ENCODE peak calls at places on chromosome 1, in four cellular contexts. One of them, this sample, is unnamed.

GRCh38 chr1:176897350-176898236 is 266.9 kb downstream of the ASTN1 start:
- DNase-seq in GM12878: no peak
- DNase-seq in K562: peak; percentile 92
- DNase-seq in HepG2: peak; percentile 56
- DNase-seq in this sample: peak; percentile 81

GRCh38 chr1:167911413-167911812 is 2.5 kb downstream of the ADCY10 start:
- DNase-seq in GM12878: no peak
- DNase-seq in K562: no peak
- DNase-seq in HepG2: no peak
- DNase-seq in this sample: no peak

GRCh38 chr1:145917595-145917994 is 922 bp downstream of the PEX11B start:
- DNase-seq in GM12878: no peak
- DNase-seq in K562: no peak
- DNase-seq in HepG2: no peak
- DNase-seq in this sample: no peak

GRCh38 chr1:38611661-38612211 is 247.8 kb downstream of the RRAGC start:
- DNase-seq in GM12878: no peak
- DNase-seq in K562: no peak
- DNase-seq in HepG2: no peak
- DNase-seq in this sample: no peak

GRCh38 chr1:7630378-7630777 is 140.7 kb upstream of the VAMP3 start:
- DNase-seq in GM12878: no peak
- DNase-seq in K562: no peak
- DNase-seq in HepG2: no peak
- DNase-seq in this sample: no peak

GRCh38 chr1:90176530-90176929 is 181.6 kb downstream of the ZNF326 start:
- DNase-seq in GM12878: no peak
- DNase-seq in K562: no peak
- DNase-seq in HepG2: no peak
- DNase-seq in this sample: no peak

GRCh38 chr1:9475061-9475627 is 64.1 kb upstream of the SLC25A33 start:
- DNase-seq in GM12878: no peak
- DNase-seq in K562: no peak
- DNase-seq in HepG2: no peak
- DNase-seq in this sample: no peak

GRCh38 chr1:93275634-93276295 is 69.9 kb upstream of the DR1 start:
- DNase-seq in GM12878: no peak
- DNase-seq in K562: no peak
- DNase-seq in HepG2: peak; percentile 86
- DNase-seq in this sample: no peak

GRCh38 chr1:1110561-1110971 is 5.3 kb downstream of the C1orf159 start:
- DNase-seq in GM12878: no peak
- DNase-seq in K562: no peak
- DNase-seq in HepG2: no peak
- DNase-seq in this sample: no peak

GRCh38 chr1:53080041-53080440 is 18.0 kb downstream of the PODN start:
- DNase-seq in GM12878: no peak
- DNase-seq in K562: no peak
- DNase-seq in HepG2: no peak
- DNase-seq in this sample: no peak

GRCh38 chr1:230879781-230880180 is 11.5 kb upstream of the C1orf198 start:
- DNase-seq in GM12878: no peak
- DNase-seq in K562: no peak
- DNase-seq in HepG2: no peak
- DNase-seq in this sample: no peak

GRCh38 chr1:943545-944340 is 15.3 kb downstream of the NOC2L start:
- DNase-seq in GM12878: no peak
- DNase-seq in K562: no peak
- DNase-seq in HepG2: no peak
- DNase-seq in this sample: no peak

GRCh38 chr1:61914823-61915482 is 172.7 kb downstream of the PATJ start:
- DNase-seq in GM12878: no peak
- DNase-seq in K562: no peak
- DNase-seq in HepG2: peak; percentile 96
- DNase-seq in this sample: no peak

GRCh38 chr1:211882391-211882790 is 51.8 kb upstream of the LPGAT1 start:
- DNase-seq in GM12878: no peak
- DNase-seq in K562: no peak
- DNase-seq in HepG2: no peak
- DNase-seq in this sample: no peak

GRCh38 chr1:167365360-167365759 is 144.7 kb downstream of the POU2F1 start:
- DNase-seq in GM12878: no peak
- DNase-seq in K562: no peak
- DNase-seq in HepG2: no peak
- DNase-seq in this sample: no peak

GRCh38 chr1:26861286-26861701 is 1.7 kb upstream of the SFN start:
- DNase-seq in GM12878: no peak
- DNase-seq in K562: no peak
- DNase-seq in HepG2: no peak
- DNase-seq in this sample: no peak

GRCh38 chr1:199545780-199546179 is 481.7 kb upstream of the NR5A2 start:
- DNase-seq in GM12878: no peak
- DNase-seq in K562: no peak
- DNase-seq in HepG2: no peak
- DNase-seq in this sample: peak; percentile 25

GRCh38 chr1:23577056-23577985 is 18.0 kb upstream of the ID3 start:
- DNase-seq in GM12878: peak; percentile 92
- DNase-seq in K562: peak; percentile 53
- DNase-seq in HepG2: peak; percentile 79
- DNase-seq in this sample: no peak

GRCh38 chr1:101013776-101014175 is 11.8 kb downstream of the DPH5 start:
- DNase-seq in GM12878: no peak
- DNase-seq in K562: no peak
- DNase-seq in HepG2: no peak
- DNase-seq in this sample: no peak

GRCh38 chr1:1574721-1575537 is at the start of gene SSU72:
- DNase-seq in GM12878: peak; percentile 35
- DNase-seq in K562: peak; percentile 93
- DNase-seq in HepG2: peak; percentile 76
- DNase-seq in this sample: peak; percentile 90

GRCh38 chr1:162018418-162018817 is 5.3 kb downstream of the OLFML2B start:
- DNase-seq in GM12878: no peak
- DNase-seq in K562: no peak
- DNase-seq in HepG2: no peak
- DNase-seq in this sample: no peak

GRCh38 chr1:35448344-35448801 is 108.8 kb downstream of the KIAA0319L start:
- DNase-seq in GM12878: no peak
- DNase-seq in K562: no peak
- DNase-seq in HepG2: peak; percentile 39
- DNase-seq in this sample: no peak

GRCh38 chr1:67673468-67674201 is 11.4 kb upstream of the GADD45A start:
- DNase-seq in GM12878: no peak
- DNase-seq in K562: no peak
- DNase-seq in HepG2: no peak
- DNase-seq in this sample: no peak

GRCh38 chr1:152185544-152186391 is 26.7 kb upstream of the RPTN start:
- DNase-seq in GM12878: no peak
- DNase-seq in K562: peak; percentile 58
- DNase-seq in HepG2: peak; percentile 53
- DNase-seq in this sample: peak; percentile 69

GRCh38 chr1:11797525-11798216 is 8.1 kb downstream of the MTHFR start:
- DNase-seq in GM12878: no peak
- DNase-seq in K562: peak; percentile 84
- DNase-seq in HepG2: no peak
- DNase-seq in this sample: no peak

GRCh38 chr1:212518188-212518951 is 85.7 kb downstream of the NENF start:
- DNase-seq in GM12878: no peak
- DNase-seq in K562: no peak
- DNase-seq in HepG2: peak; percentile 74
- DNase-seq in this sample: no peak

GRCh38 chr1:160539896-160540858 is 17.1 kb upstream of the SLAMF6 start:
- DNase-seq in GM12878: peak; percentile 95
- DNase-seq in K562: peak; percentile 92
- DNase-seq in HepG2: peak; percentile 9
- DNase-seq in this sample: no peak

GRCh38 chr1:209937996-209938959 is at the start of gene SYT14:
- DNase-seq in GM12878: no peak
- DNase-seq in K562: peak; percentile 13
- DNase-seq in HepG2: no peak
- DNase-seq in this sample: peak; percentile 81

GRCh38 chr1:41582004-41582325 is 97.5 kb upstream of the EDN2 start:
- DNase-seq in GM12878: no peak
- DNase-seq in K562: no peak
- DNase-seq in HepG2: no peak
- DNase-seq in this sample: no peak

GRCh38 chr1:41582351-41582750 is 97.9 kb upstream of the EDN2 start:
- DNase-seq in GM12878: no peak
- DNase-seq in K562: no peak
- DNase-seq in HepG2: no peak
- DNase-seq in this sample: no peak

GRCh38 chr1:41580520-41581172 is 96.2 kb upstream of the EDN2 start:
- DNase-seq in GM12878: no peak
- DNase-seq in K562: no peak
- DNase-seq in HepG2: no peak
- DNase-seq in this sample: no peak

GRCh38 chr1:41580021-41580420 is 95.5 kb upstream of the EDN2 start:
- DNase-seq in GM12878: no peak
- DNase-seq in K562: no peak
- DNase-seq in HepG2: no peak
- DNase-seq in this sample: no peak

DNA sequence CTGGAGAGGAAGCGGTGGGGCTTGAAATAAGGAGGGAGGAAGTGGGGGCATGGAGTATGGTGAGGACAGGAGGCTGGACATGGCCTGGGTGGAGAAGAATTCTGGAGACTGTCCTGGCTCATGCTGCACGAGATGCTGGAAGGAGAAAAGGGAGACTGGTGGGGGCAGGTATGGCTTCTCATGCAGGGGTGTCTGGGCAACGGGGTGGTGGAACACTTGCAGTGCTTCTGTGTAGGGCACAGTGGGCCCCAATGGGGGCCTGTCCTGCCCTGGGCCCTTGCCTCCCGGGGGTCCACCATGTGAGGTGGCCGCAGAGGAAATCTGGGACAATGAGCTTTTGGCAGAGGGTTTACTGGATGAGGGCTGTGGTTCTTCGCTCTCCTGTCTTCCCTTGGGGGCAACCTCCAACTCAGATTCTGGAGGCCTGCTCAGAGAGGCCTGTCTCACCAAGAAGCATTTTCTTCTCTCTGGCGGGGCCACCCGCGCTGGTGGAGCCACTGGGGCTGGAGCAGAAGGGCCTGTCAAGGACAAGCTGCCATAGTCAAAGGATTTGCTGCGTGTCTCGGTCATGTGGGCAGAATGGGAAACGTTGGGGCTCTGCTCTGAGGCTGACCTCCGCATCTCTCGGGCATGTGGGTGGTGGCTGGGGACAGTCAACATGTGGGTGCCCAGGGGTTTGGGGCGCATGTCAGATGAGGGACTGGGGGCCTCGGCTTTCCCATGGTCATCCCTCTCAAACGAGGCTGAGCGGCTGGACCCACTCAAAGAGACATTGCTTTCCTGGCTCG is 96.9 kb upstream of the EDN2 start:
- DNase-seq in GM12878: no peak
- DNase-seq in K562: no peak
- DNase-seq in HepG2: no peak
- DNase-seq in this sample: no peak
- TF ChIP-seq BHLHE40 in GM12878: no peak
- TF ChIP-seq BHLHE40 in K562: no peak
- TF ChIP-seq BHLHE40 in HepG2: no peak
- TF ChIP-seq BHLHE40 in this sample: no peak

GRCh38 chr1:29524285-29525065 is 288.2 kb downstream of the PTPRU start:
- DNase-seq in GM12878: no peak
- DNase-seq in K562: no peak
- DNase-seq in HepG2: no peak
- DNase-seq in this sample: no peak
- TF ChIP-seq TARDBP in GM12878: no peak
- TF ChIP-seq TARDBP in K562: no peak
- TF ChIP-seq TARDBP in HepG2: no peak
- TF ChIP-seq TARDBP in this sample: no peak

GRCh38 chr1:164261691-164262240 is 297.2 kb upstream of the PBX1 start:
- DNase-seq in GM12878: no peak
- DNase-seq in K562: no peak
- DNase-seq in HepG2: no peak
- DNase-seq in this sample: no peak
- TF ChIP-seq BHLHE40 in GM12878: no peak
- TF ChIP-seq BHLHE40 in K562: no peak
- TF ChIP-seq BHLHE40 in HepG2: no peak
- TF ChIP-seq BHLHE40 in this sample: no peak

GRCh38 chr1:180272395-180272794 is 42.3 kb downstream of the LHX4 start:
- DNase-seq in GM12878: no peak
- DNase-seq in K562: no peak
- DNase-seq in HepG2: no peak
- DNase-seq in this sample: no peak

GRCh38 chr1:180269848-180270766 is 40.0 kb downstream of the LHX4 start:
- DNase-seq in GM12878: no peak
- DNase-seq in K562: no peak
- DNase-seq in HepG2: peak; percentile 69
- DNase-seq in this sample: no peak

GRCh38 chr1:180273066-180273465 is 43.0 kb downstream of the LHX4 start:
- DNase-seq in GM12878: no peak
- DNase-seq in K562: no peak
- DNase-seq in HepG2: no peak
- DNase-seq in this sample: no peak

GRCh38 chr1:180271640-180272255 is 41.7 kb downstream of the LHX4 start:
- DNase-seq in GM12878: no peak
- DNase-seq in K562: no peak
- DNase-seq in HepG2: no peak
- DNase-seq in this sample: no peak

DNA sequence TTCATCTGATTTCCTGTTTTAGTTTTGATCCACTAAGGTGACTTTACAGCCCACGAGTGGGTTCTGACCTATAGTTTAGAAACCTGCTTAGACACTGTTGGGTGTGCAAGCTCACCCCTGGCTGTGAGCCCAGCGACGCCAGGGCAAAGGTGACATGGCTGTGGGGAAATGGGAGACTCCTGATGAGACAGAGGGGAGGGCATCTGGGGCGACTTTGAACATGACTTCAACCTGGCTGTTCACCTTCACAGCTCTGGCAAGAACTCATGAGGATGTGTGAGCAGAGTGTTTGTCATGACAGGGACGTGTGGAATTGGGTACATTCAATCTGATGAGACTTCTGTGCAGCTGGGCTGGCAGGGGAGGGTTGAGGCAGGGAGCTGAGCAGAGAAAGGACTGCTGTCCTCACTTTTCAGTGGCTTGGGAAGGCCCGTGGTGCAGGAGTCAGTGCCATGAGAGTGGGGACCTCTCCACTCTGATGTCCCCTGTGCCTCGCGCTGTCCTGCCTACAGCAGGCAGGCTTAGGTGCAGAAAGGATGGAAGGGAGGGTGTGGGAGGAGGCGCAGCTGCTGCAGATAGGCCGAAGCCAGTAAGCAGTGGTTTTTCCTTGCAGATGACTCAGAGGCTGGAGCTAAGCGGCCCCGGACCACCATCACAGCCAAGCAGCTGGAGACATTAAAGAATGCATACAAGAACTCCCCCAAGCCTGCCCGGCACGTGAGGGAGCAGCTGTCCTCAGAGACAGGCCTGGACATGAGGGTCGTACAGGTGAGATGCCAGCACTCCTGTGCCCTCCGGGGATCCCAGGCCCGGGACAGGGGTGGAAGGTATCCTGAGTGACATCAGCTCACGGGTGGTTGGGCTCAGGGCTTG is 40.9 kb downstream of the LHX4 start:
- DNase-seq in GM12878: no peak
- DNase-seq in K562: peak; percentile 53
- DNase-seq in HepG2: peak; percentile 30
- DNase-seq in this sample: no peak
- TF ChIP-seq TARDBP in GM12878: no peak
- TF ChIP-seq TARDBP in K562: no peak
- TF ChIP-seq TARDBP in HepG2: no peak
- TF ChIP-seq TARDBP in this sample: no peak